ENCODE peak calls at places on chromosomes 3 and 15, in eight cellular contexts. E is CD14-positive monocyte; I is aorta; R is iris pigment epithelial cell; Z is ureter; W is CD8-positive, alpha-beta memory T cell; A is NCI-H82; M is brain microvascular endothelial cell. N is an unnamed sample.

GRCh38 chr3:41323455-41323854 is 124.2 kb downstream of the CTNNB1 start:
- DNase-seq in E (no peak), M (no peak), A (no peak), R (no peak), Z (no peak), W (no peak), I (no peak), N (no peak)

GRCh38 chr15:43093026-43093425 is 12.8 kb downstream of the UBR1 start:
- DNase-seq in M (no peak), A (no peak), R (peak), W (no peak), E (no peak), Z (no peak), I (no peak), N (no peak)

GRCh38 chr3:71987828-71988227 is 202.9 kb upstream of the PROK2 start:
- DNase-seq in R (peak), I (no peak), A (peak), M (no peak), Z (no peak), W (no peak), E (no peak), N (no peak)

GRCh38 chr3:88113311-88114162 is 36.2 kb upstream of the C3orf38 start:
- DNase-seq in W (peak), M (peak), R (peak), E (no peak), I (no peak), A (peak), Z (peak), N (peak)

GRCh38 chr3:197408177-197408957 is 110.0 kb upstream of the DLG1 start:
- DNase-seq in E (no peak), I (no peak), A (no peak), M (peak), Z (no peak), W (no peak), R (peak), N (no peak)

GRCh38 chr3:31077021-31077601 is 182.7 kb upstream of the GADL1 start:
- DNase-seq in Z (no peak), I (no peak), R (peak), M (peak), E (no peak), W (no peak), A (no peak), N (peak)

GRCh38 chr3:179526989-179527391 is 35.7 kb upstream of the ACTL6A start:
- DNase-seq in Z (peak), A (peak), E (no peak), I (no peak), R (peak), M (peak), W (no peak), N (no peak)

GRCh38 chr3:97763586-97764148 is 891 bp upstream of the ARL6 start:
- DNase-seq in I (no peak), R (no peak), W (no peak), A (peak), M (no peak), Z (no peak), E (no peak), N (no peak)

GRCh38 chr15:100597862-100598261 is 4.1 kb downstream of the LINS1 start:
- DNase-seq in E (no peak), W (no peak), I (no peak), A (no peak), Z (no peak), M (no peak), R (no peak), N (no peak)

N was measured in RCC 7860.